ENCODE peak calls at places on chromosomes 11 and 22, in eight cellular contexts. One of them, this sample, is unnamed.

GRCh38 chr11:15500643-15501042 is 385.9 kb downstream of the INSC start:
- DNase-seq in amniotic stem cell: no peak
- DNase-seq in activated CD4-positive, CD25-positive, alpha-beta regulatory T cell treated with anti-CD3 and anti-CD28 coated beads, Interleukin-2, amount 50 U/mL, for 16 hours: no peak
- DNase-seq in caudate nucleus: no peak
- DNase-seq in HEK293T: no peak
- DNase-seq in NCI-H2029 treated with DMSO at 0.1 percent for 48 hours: no peak
- DNase-seq in fibroblast of mammary gland: no peak
- DNase-seq in CD8-positive, alpha-beta memory T cell: no peak
- DNase-seq in this sample: no peak

GRCh38 chr11:118304809-118305248 is 299 bp downstream of the CD3E start:
- DNase-seq in amniotic stem cell: no peak
- DNase-seq in NCI-H2029 treated with DMSO at 0.1 percent for 48 hours: no peak
- DNase-seq in HEK293T: no peak
- DNase-seq in caudate nucleus: no peak
- DNase-seq in fibroblast of mammary gland: no peak
- DNase-seq in CD8-positive, alpha-beta memory T cell: no peak
- DNase-seq in activated CD4-positive, CD25-positive, alpha-beta regulatory T cell treated with anti-CD3 and anti-CD28 coated beads, Interleukin-2, amount 50 U/mL, for 16 hours: no peak
- DNase-seq in this sample: no peak

GRCh38 chr22:46652081-46652929 is 32.1 kb downstream of the GRAMD4 start:
- DNase-seq in HEK293T: no peak
- DNase-seq in CD8-positive, alpha-beta memory T cell: no peak
- DNase-seq in NCI-H2029 treated with DMSO at 0.1 percent for 48 hours: no peak
- DNase-seq in caudate nucleus: no peak
- DNase-seq in fibroblast of mammary gland: peak; percentile 78
- DNase-seq in amniotic stem cell: no peak
- DNase-seq in activated CD4-positive, CD25-positive, alpha-beta regulatory T cell treated with anti-CD3 and anti-CD28 coated beads, Interleukin-2, amount 50 U/mL, for 16 hours: no peak
- DNase-seq in this sample: no peak

GRCh38 chr11:41872458-41872857 is 413.0 kb upstream of the LRRC4C start:
- DNase-seq in HEK293T: no peak
- DNase-seq in NCI-H2029 treated with DMSO at 0.1 percent for 48 hours: no peak
- DNase-seq in activated CD4-positive, CD25-positive, alpha-beta regulatory T cell treated with anti-CD3 and anti-CD28 coated beads, Interleukin-2, amount 50 U/mL, for 16 hours: no peak
- DNase-seq in CD8-positive, alpha-beta memory T cell: no peak
- DNase-seq in caudate nucleus: no peak
- DNase-seq in fibroblast of mammary gland: no peak
- DNase-seq in amniotic stem cell: no peak
- DNase-seq in this sample: no peak

GRCh38 chr11:221998-222789 is 13.9 kb downstream of the SIRT3 start:
- DNase-seq in CD8-positive, alpha-beta memory T cell: no peak
- DNase-seq in activated CD4-positive, CD25-positive, alpha-beta regulatory T cell treated with anti-CD3 and anti-CD28 coated beads, Interleukin-2, amount 50 U/mL, for 16 hours: no peak
- DNase-seq in NCI-H2029 treated with DMSO at 0.1 percent for 48 hours: no peak
- DNase-seq in fibroblast of mammary gland: no peak
- DNase-seq in caudate nucleus: no peak
- DNase-seq in HEK293T: no peak
- DNase-seq in amniotic stem cell: no peak
- DNase-seq in this sample: no peak

GRCh38 chr22:36659762-36660509 is 43.6 kb downstream of the CACNG2 start:
- DNase-seq in fibroblast of mammary gland: peak; percentile 87
- DNase-seq in NCI-H2029 treated with DMSO at 0.1 percent for 48 hours: peak; percentile 61
- DNase-seq in activated CD4-positive, CD25-positive, alpha-beta regulatory T cell treated with anti-CD3 and anti-CD28 coated beads, Interleukin-2, amount 50 U/mL, for 16 hours: peak; percentile 0
- DNase-seq in HEK293T: peak; percentile 72
- DNase-seq in caudate nucleus: peak; percentile 85
- DNase-seq in CD8-positive, alpha-beta memory T cell: no peak
- DNase-seq in amniotic stem cell: peak; percentile 86
- DNase-seq in this sample: peak; percentile 85

GRCh38 chr11:12198261-12198925 is 88.0 kb downstream of the MICAL2 start:
- DNase-seq in amniotic stem cell: no peak
- DNase-seq in HEK293T: no peak
- DNase-seq in caudate nucleus: no peak
- DNase-seq in CD8-positive, alpha-beta memory T cell: no peak
- DNase-seq in activated CD4-positive, CD25-positive, alpha-beta regulatory T cell treated with anti-CD3 and anti-CD28 coated beads, Interleukin-2, amount 50 U/mL, for 16 hours: no peak
- DNase-seq in fibroblast of mammary gland: no peak
- DNase-seq in NCI-H2029 treated with DMSO at 0.1 percent for 48 hours: no peak
- DNase-seq in this sample: no peak

GRCh38 chr11:69823641-69824285 is 4.5 kb upstream of the FGF3 start:
- DNase-seq in CD8-positive, alpha-beta memory T cell: no peak
- DNase-seq in NCI-H2029 treated with DMSO at 0.1 percent for 48 hours: no peak
- DNase-seq in amniotic stem cell: no peak
- DNase-seq in caudate nucleus: no peak
- DNase-seq in activated CD4-positive, CD25-positive, alpha-beta regulatory T cell treated with anti-CD3 and anti-CD28 coated beads, Interleukin-2, amount 50 U/mL, for 16 hours: no peak
- DNase-seq in HEK293T: no peak
- DNase-seq in fibroblast of mammary gland: no peak
- DNase-seq in this sample: no peak

GRCh38 chr22:30396871-30397655 is at the start of gene SEC14L2:
- DNase-seq in activated CD4-positive, CD25-positive, alpha-beta regulatory T cell treated with anti-CD3 and anti-CD28 coated beads, Interleukin-2, amount 50 U/mL, for 16 hours: peak; percentile 20
- DNase-seq in caudate nucleus: peak; percentile 78
- DNase-seq in amniotic stem cell: peak; percentile 19
- DNase-seq in CD8-positive, alpha-beta memory T cell: peak; percentile 61
- DNase-seq in fibroblast of mammary gland: peak; percentile 48
- DNase-seq in NCI-H2029 treated with DMSO at 0.1 percent for 48 hours: no peak
- DNase-seq in HEK293T: peak; percentile 74
- DNase-seq in this sample: peak; percentile 70

GRCh38 chr22:28440517-28441366 is 238.9 kb downstream of the TTC28 start:
- DNase-seq in NCI-H2029 treated with DMSO at 0.1 percent for 48 hours: no peak
- DNase-seq in caudate nucleus: no peak
- DNase-seq in amniotic stem cell: no peak
- DNase-seq in CD8-positive, alpha-beta memory T cell: no peak
- DNase-seq in activated CD4-positive, CD25-positive, alpha-beta regulatory T cell treated with anti-CD3 and anti-CD28 coated beads, Interleukin-2, amount 50 U/mL, for 16 hours: no peak
- DNase-seq in HEK293T: no peak
- DNase-seq in fibroblast of mammary gland: peak; percentile 74
- DNase-seq in this sample: no peak

GRCh38 chr11:129862123-129862522 is 33.3 kb downstream of the NFRKB start:
- DNase-seq in fibroblast of mammary gland: no peak
- DNase-seq in activated CD4-positive, CD25-positive, alpha-beta regulatory T cell treated with anti-CD3 and anti-CD28 coated beads, Interleukin-2, amount 50 U/mL, for 16 hours: no peak
- DNase-seq in amniotic stem cell: no peak
- DNase-seq in NCI-H2029 treated with DMSO at 0.1 percent for 48 hours: no peak
- DNase-seq in HEK293T: no peak
- DNase-seq in caudate nucleus: no peak
- DNase-seq in CD8-positive, alpha-beta memory T cell: no peak
- DNase-seq in this sample: no peak

GRCh38 chr11:62922189-62922589 is 1.0 kb upstream of the CHRM1 start:
- DNase-seq in CD8-positive, alpha-beta memory T cell: no peak
- DNase-seq in amniotic stem cell: no peak
- DNase-seq in NCI-H2029 treated with DMSO at 0.1 percent for 48 hours: no peak
- DNase-seq in fibroblast of mammary gland: no peak
- DNase-seq in activated CD4-positive, CD25-positive, alpha-beta regulatory T cell treated with anti-CD3 and anti-CD28 coated beads, Interleukin-2, amount 50 U/mL, for 16 hours: no peak
- DNase-seq in HEK293T: no peak
- DNase-seq in caudate nucleus: peak; percentile 80
- DNase-seq in this sample: no peak

GRCh38 chr11:102138677-102139076 is 28.4 kb downstream of the YAP1 start:
- DNase-seq in fibroblast of mammary gland: peak; percentile 89
- DNase-seq in HEK293T: no peak
- DNase-seq in activated CD4-positive, CD25-positive, alpha-beta regulatory T cell treated with anti-CD3 and anti-CD28 coated beads, Interleukin-2, amount 50 U/mL, for 16 hours: no peak
- DNase-seq in NCI-H2029 treated with DMSO at 0.1 percent for 48 hours: no peak
- DNase-seq in amniotic stem cell: peak; percentile 51
- DNase-seq in caudate nucleus: no peak
- DNase-seq in CD8-positive, alpha-beta memory T cell: no peak
- DNase-seq in this sample: no peak

GRCh38 chr22:43222281-43222680 is 35.3 kb upstream of the TTLL12 start:
- DNase-seq in CD8-positive, alpha-beta memory T cell: no peak
- DNase-seq in activated CD4-positive, CD25-positive, alpha-beta regulatory T cell treated with anti-CD3 and anti-CD28 coated beads, Interleukin-2, amount 50 U/mL, for 16 hours: no peak
- DNase-seq in caudate nucleus: no peak
- DNase-seq in NCI-H2029 treated with DMSO at 0.1 percent for 48 hours: no peak
- DNase-seq in fibroblast of mammary gland: no peak
- DNase-seq in HEK293T: no peak
- DNase-seq in amniotic stem cell: no peak
- DNase-seq in this sample: no peak

GRCh38 chr22:23291806-23292452 is 111.6 kb downstream of the BCR start:
- DNase-seq in amniotic stem cell: no peak
- DNase-seq in NCI-H2029 treated with DMSO at 0.1 percent for 48 hours: no peak
- DNase-seq in HEK293T: no peak
- DNase-seq in CD8-positive, alpha-beta memory T cell: no peak
- DNase-seq in caudate nucleus: no peak
- DNase-seq in fibroblast of mammary gland: no peak
- DNase-seq in activated CD4-positive, CD25-positive, alpha-beta regulatory T cell treated with anti-CD3 and anti-CD28 coated beads, Interleukin-2, amount 50 U/mL, for 16 hours: no peak
- DNase-seq in this sample: no peak

GRCh38 chr11:62925308-62925707 is 4.1 kb upstream of the CHRM1 start:
- DNase-seq in NCI-H2029 treated with DMSO at 0.1 percent for 48 hours: no peak
- DNase-seq in amniotic stem cell: no peak
- DNase-seq in CD8-positive, alpha-beta memory T cell: no peak
- DNase-seq in caudate nucleus: no peak
- DNase-seq in activated CD4-positive, CD25-positive, alpha-beta regulatory T cell treated with anti-CD3 and anti-CD28 coated beads, Interleukin-2, amount 50 U/mL, for 16 hours: no peak
- DNase-seq in fibroblast of mammary gland: no peak
- DNase-seq in HEK293T: no peak
- DNase-seq in this sample: no peak

GRCh38 chr11:11940551-11940950 is 67.9 kb downstream of the DKK3 start:
- DNase-seq in CD8-positive, alpha-beta memory T cell: no peak
- DNase-seq in fibroblast of mammary gland: no peak
- DNase-seq in activated CD4-positive, CD25-positive, alpha-beta regulatory T cell treated with anti-CD3 and anti-CD28 coated beads, Interleukin-2, amount 50 U/mL, for 16 hours: no peak
- DNase-seq in caudate nucleus: no peak
- DNase-seq in amniotic stem cell: no peak
- DNase-seq in HEK293T: no peak
- DNase-seq in NCI-H2029 treated with DMSO at 0.1 percent for 48 hours: no peak
- DNase-seq in this sample: no peak

GRCh38 chr11:1060885-1061616 is 13.6 kb upstream of the MUC2 start:
- DNase-seq in fibroblast of mammary gland: peak; percentile 30
- DNase-seq in NCI-H2029 treated with DMSO at 0.1 percent for 48 hours: no peak
- DNase-seq in HEK293T: no peak
- DNase-seq in CD8-positive, alpha-beta memory T cell: peak; percentile 30
- DNase-seq in amniotic stem cell: peak; percentile 81
- DNase-seq in caudate nucleus: no peak
- DNase-seq in activated CD4-positive, CD25-positive, alpha-beta regulatory T cell treated with anti-CD3 and anti-CD28 coated beads, Interleukin-2, amount 50 U/mL, for 16 hours: no peak
- DNase-seq in this sample: no peak

GRCh38 chr11:35134403-35135126 is 4.4 kb upstream of the CD44 start:
- DNase-seq in caudate nucleus: no peak
- DNase-seq in amniotic stem cell: no peak
- DNase-seq in CD8-positive, alpha-beta memory T cell: no peak
- DNase-seq in NCI-H2029 treated with DMSO at 0.1 percent for 48 hours: no peak
- DNase-seq in HEK293T: no peak
- DNase-seq in fibroblast of mammary gland: peak; percentile 88
- DNase-seq in activated CD4-positive, CD25-positive, alpha-beta regulatory T cell treated with anti-CD3 and anti-CD28 coated beads, Interleukin-2, amount 50 U/mL, for 16 hours: no peak
- DNase-seq in this sample: no peak

GRCh38 chr11:37597776-37598175 is 999.7 kb upstream of the RAG2 start:
- DNase-seq in activated CD4-positive, CD25-positive, alpha-beta regulatory T cell treated with anti-CD3 and anti-CD28 coated beads, Interleukin-2, amount 50 U/mL, for 16 hours: no peak
- DNase-seq in caudate nucleus: no peak
- DNase-seq in fibroblast of mammary gland: no peak
- DNase-seq in CD8-positive, alpha-beta memory T cell: no peak
- DNase-seq in amniotic stem cell: no peak
- DNase-seq in HEK293T: no peak
- DNase-seq in NCI-H2029 treated with DMSO at 0.1 percent for 48 hours: no peak
- DNase-seq in this sample: no peak

GRCh38 chr11:6319001-6319878 is 1.1 kb downstream of the CAVIN3 start:
- DNase-seq in amniotic stem cell: no peak
- DNase-seq in NCI-H2029 treated with DMSO at 0.1 percent for 48 hours: no peak
- DNase-seq in caudate nucleus: no peak
- DNase-seq in fibroblast of mammary gland: peak; percentile 32
- DNase-seq in CD8-positive, alpha-beta memory T cell: no peak
- DNase-seq in activated CD4-positive, CD25-positive, alpha-beta regulatory T cell treated with anti-CD3 and anti-CD28 coated beads, Interleukin-2, amount 50 U/mL, for 16 hours: no peak
- DNase-seq in HEK293T: no peak
- DNase-seq in this sample: peak; percentile 20

GRCh38 chr11:119185916-119186634 is 800 bp downstream of the NHERF4 start:
- DNase-seq in NCI-H2029 treated with DMSO at 0.1 percent for 48 hours: no peak
- DNase-seq in HEK293T: no peak
- DNase-seq in activated CD4-positive, CD25-positive, alpha-beta regulatory T cell treated with anti-CD3 and anti-CD28 coated beads, Interleukin-2, amount 50 U/mL, for 16 hours: no peak
- DNase-seq in fibroblast of mammary gland: no peak
- DNase-seq in amniotic stem cell: no peak
- DNase-seq in caudate nucleus: no peak
- DNase-seq in CD8-positive, alpha-beta memory T cell: no peak
- DNase-seq in this sample: no peak

This sample was measured in lower leg skin.